ENCODE peak calls at places on chromosomes 16 and 17, in four cellular contexts. One of them, this sample, is unnamed.

GRCh38 chr17:40399185-40399584 is 18.5 kb downstream of the TOP2A start:
- DNase-seq in body of pancreas: no peak
- DNase-seq in CD8-positive, alpha-beta T cell: no peak
- DNase-seq in ascending aorta: no peak
- DNase-seq in this sample: peak

GRCh38 chr16:9258423-9259051 is 167.1 kb downstream of the HAPSTR1 start:
- DNase-seq in body of pancreas: peak
- DNase-seq in CD8-positive, alpha-beta T cell: no peak
- DNase-seq in ascending aorta: no peak
- DNase-seq in this sample: peak

GRCh38 chr17:27523712-27524111 is 67.5 kb downstream of the KSR1 start:
- DNase-seq in body of pancreas: peak
- DNase-seq in CD8-positive, alpha-beta T cell: no peak
- DNase-seq in ascending aorta: no peak
- DNase-seq in this sample: no peak

GRCh38 chr16:82867425-82867824 is 240.7 kb downstream of the CDH13 start:
- DNase-seq in body of pancreas: no peak
- DNase-seq in CD8-positive, alpha-beta T cell: no peak
- DNase-seq in ascending aorta: no peak
- DNase-seq in this sample: no peak

GRCh38 chr17:49565948-49566491 is 9.7 kb upstream of the NXPH3 start:
- DNase-seq in body of pancreas: peak
- DNase-seq in CD8-positive, alpha-beta T cell: no peak
- DNase-seq in ascending aorta: peak
- DNase-seq in this sample: peak

GRCh38 chr16:27222499-27223225 is 19.3 kb downstream of the KDM8 start:
- DNase-seq in body of pancreas: peak
- DNase-seq in CD8-positive, alpha-beta T cell: no peak
- DNase-seq in ascending aorta: no peak
- DNase-seq in this sample: peak

GRCh38 chr17:80125656-80126448 is 21.1 kb downstream of the EIF4A3 start:
- DNase-seq in body of pancreas: peak
- DNase-seq in CD8-positive, alpha-beta T cell: no peak
- DNase-seq in ascending aorta: no peak
- DNase-seq in this sample: peak

GRCh38 chr17:74245145-74245817 is 28.8 kb upstream of the DNAI2 start:
- DNase-seq in body of pancreas: no peak
- DNase-seq in CD8-positive, alpha-beta T cell: no peak
- DNase-seq in ascending aorta: no peak
- DNase-seq in this sample: no peak

GRCh38 chr16:30183236-30183960 is at the start of gene CORO1A:
- DNase-seq in body of pancreas: peak
- DNase-seq in CD8-positive, alpha-beta T cell: peak
- DNase-seq in ascending aorta: no peak
- DNase-seq in this sample: peak

GRCh38 chr16:30185141-30185682 is 1.8 kb downstream of the CORO1A start:
- DNase-seq in body of pancreas: no peak
- DNase-seq in CD8-positive, alpha-beta T cell: no peak
- DNase-seq in ascending aorta: no peak
- DNase-seq in this sample: no peak

GRCh38 chr16:30183961-30184429 is 593 bp downstream of the CORO1A start:
- DNase-seq in body of pancreas: peak
- DNase-seq in CD8-positive, alpha-beta T cell: peak
- DNase-seq in ascending aorta: no peak
- DNase-seq in this sample: no peak

GRCh38 chr16:30185683-30186421 is 2.5 kb downstream of the CORO1A start:
- DNase-seq in body of pancreas: peak
- DNase-seq in CD8-positive, alpha-beta T cell: peak
- DNase-seq in ascending aorta: no peak
- DNase-seq in this sample: no peak

DNA sequence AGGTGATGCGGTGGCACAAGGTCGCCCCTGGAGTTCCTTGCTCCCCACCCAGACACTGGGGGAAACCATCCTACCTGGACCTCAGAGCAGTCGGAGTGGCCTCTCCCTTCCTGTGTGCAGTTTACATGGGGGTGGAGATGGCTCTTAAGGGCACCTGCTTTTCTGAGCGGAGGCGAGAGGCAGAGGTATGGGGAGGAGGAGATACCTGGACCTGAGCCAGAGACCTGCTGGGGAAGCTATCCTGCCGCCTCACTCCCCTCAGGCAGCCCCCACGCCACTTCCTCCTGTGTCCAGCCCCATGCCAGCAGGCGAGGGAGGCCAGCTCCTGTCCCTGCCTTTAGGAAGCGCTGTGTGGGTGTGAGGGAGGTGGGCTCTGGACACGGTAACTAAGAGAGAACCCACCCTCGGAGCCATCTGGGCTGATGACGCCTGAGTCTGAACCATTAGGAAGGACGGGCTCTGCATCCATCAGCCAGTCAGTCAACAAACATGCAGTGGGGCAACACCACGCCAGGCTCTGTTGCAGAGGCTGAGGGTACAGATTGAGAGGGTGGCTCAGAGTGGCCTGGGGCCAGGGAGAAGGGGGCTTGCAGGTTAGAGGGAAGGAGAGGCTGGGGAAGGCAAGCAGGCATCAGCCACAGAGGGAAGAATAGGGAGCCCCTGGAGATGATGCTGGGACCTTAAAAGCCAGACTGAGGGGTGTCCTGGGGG is 1.2 kb downstream of the CORO1A start:
- DNase-seq in body of pancreas: peak
- DNase-seq in CD8-positive, alpha-beta T cell: peak
- DNase-seq in ascending aorta: no peak
- DNase-seq in this sample: no peak
- H3K27ac ChIP-seq in body of pancreas: peak
- H3K27ac ChIP-seq in CD8-positive, alpha-beta T cell: peak
- H3K27ac ChIP-seq in ascending aorta: no peak
- H3K27ac ChIP-seq in this sample: no peak

GRCh38 chr16:930076-930475 is 40.7 kb downstream of the LMF1 start:
- DNase-seq in body of pancreas: no peak
- DNase-seq in CD8-positive, alpha-beta T cell: no peak
- DNase-seq in ascending aorta: no peak
- DNase-seq in this sample: no peak
- H3K27ac ChIP-seq in body of pancreas: no peak
- H3K27ac ChIP-seq in CD8-positive, alpha-beta T cell: no peak
- H3K27ac ChIP-seq in ascending aorta: no peak
- H3K27ac ChIP-seq in this sample: no peak

GRCh38 chr17:72714357-72714966 is 378.0 kb downstream of the SLC39A11 start:
- DNase-seq in body of pancreas: no peak
- DNase-seq in CD8-positive, alpha-beta T cell: no peak
- DNase-seq in ascending aorta: no peak
- DNase-seq in this sample: no peak

GRCh38 chr17:72713701-72714100 is 378.8 kb downstream of the SLC39A11 start:
- DNase-seq in body of pancreas: no peak
- DNase-seq in CD8-positive, alpha-beta T cell: no peak
- DNase-seq in ascending aorta: no peak
- DNase-seq in this sample: no peak

GRCh38 chr17:72710834-72711233 is 381.7 kb downstream of the SLC39A11 start:
- DNase-seq in body of pancreas: no peak
- DNase-seq in CD8-positive, alpha-beta T cell: no peak
- DNase-seq in ascending aorta: no peak
- DNase-seq in this sample: no peak

GRCh38 chr17:72710185-72710584 is 382.3 kb downstream of the SLC39A11 start:
- DNase-seq in body of pancreas: no peak
- DNase-seq in CD8-positive, alpha-beta T cell: no peak
- DNase-seq in ascending aorta: no peak
- DNase-seq in this sample: no peak

GRCh38 chr17:72711531-72712310 is 380.8 kb downstream of the SLC39A11 start:
- DNase-seq in body of pancreas: no peak
- DNase-seq in CD8-positive, alpha-beta T cell: no peak
- DNase-seq in ascending aorta: no peak
- DNase-seq in this sample: no peak
- H3K27ac ChIP-seq in body of pancreas: no peak
- H3K27ac ChIP-seq in CD8-positive, alpha-beta T cell: no peak
- H3K27ac ChIP-seq in ascending aorta: no peak
- H3K27ac ChIP-seq in this sample: no peak

DNA sequence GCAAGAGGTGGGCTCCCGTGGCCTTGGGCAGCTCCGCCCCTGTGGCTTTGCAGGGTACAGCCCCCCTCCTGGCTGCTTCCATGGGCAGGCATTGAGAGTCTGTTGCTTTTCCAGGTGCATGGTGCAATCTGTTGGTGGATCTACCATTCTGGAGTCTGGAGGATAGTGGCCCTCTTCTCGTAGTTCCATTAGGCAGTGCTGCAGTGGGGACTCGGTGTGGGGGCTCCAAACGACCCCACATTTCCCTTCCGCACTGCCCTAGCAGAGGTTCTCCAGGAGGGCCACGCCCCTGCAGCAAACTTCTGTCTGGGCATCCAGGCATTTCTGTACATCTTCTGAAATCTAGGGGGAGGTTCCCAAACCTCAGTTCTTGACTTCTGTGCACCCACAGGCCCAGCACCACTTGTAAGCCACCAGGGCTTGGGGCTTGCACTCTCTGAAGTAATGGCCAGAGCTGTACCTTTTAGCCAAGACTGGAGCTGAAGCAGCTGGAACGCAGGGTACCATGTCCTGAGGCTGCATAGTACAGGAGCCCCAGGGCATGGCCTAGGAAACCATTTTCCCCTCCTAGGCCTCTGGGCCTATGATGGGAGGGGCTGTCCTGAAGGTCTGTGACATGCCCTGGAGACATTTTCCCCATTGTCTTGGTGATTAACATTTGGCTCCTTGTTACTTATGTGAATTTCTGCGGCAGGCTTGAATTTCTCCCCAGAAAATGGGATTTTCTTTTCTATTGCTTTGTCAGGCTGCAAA is 6.0 kb downstream of the PRKAR1A start:
- DNase-seq in body of pancreas: no peak
- DNase-seq in CD8-positive, alpha-beta T cell: no peak
- DNase-seq in ascending aorta: no peak
- DNase-seq in this sample: no peak
- H3K27ac ChIP-seq in body of pancreas: no peak
- H3K27ac ChIP-seq in CD8-positive, alpha-beta T cell: no peak
- H3K27ac ChIP-seq in ascending aorta: no peak
- H3K27ac ChIP-seq in this sample: no peak

GRCh38 chr16:65274576-65274975 is 152.7 kb upstream of the CDH11 start:
- DNase-seq in body of pancreas: no peak
- DNase-seq in CD8-positive, alpha-beta T cell: no peak
- DNase-seq in ascending aorta: no peak
- DNase-seq in this sample: no peak
- H3K27ac ChIP-seq in body of pancreas: no peak
- H3K27ac ChIP-seq in CD8-positive, alpha-beta T cell: no peak
- H3K27ac ChIP-seq in ascending aorta: no peak
- H3K27ac ChIP-seq in this sample: no peak

GRCh38 chr16:65522412-65522811 is 400.5 kb upstream of the CDH11 start:
- DNase-seq in body of pancreas: no peak
- DNase-seq in CD8-positive, alpha-beta T cell: no peak
- DNase-seq in ascending aorta: no peak
- DNase-seq in this sample: no peak
- H3K27ac ChIP-seq in body of pancreas: no peak
- H3K27ac ChIP-seq in CD8-positive, alpha-beta T cell: no peak
- H3K27ac ChIP-seq in ascending aorta: peak
- H3K27ac ChIP-seq in this sample: no peak

GRCh38 chr16:64238576-64238975 is 883.3 kb downstream of the CDH11 start:
- DNase-seq in body of pancreas: no peak
- DNase-seq in CD8-positive, alpha-beta T cell: no peak
- DNase-seq in ascending aorta: no peak
- DNase-seq in this sample: no peak

GRCh38 chr16:64240586-64240985 is 881.3 kb downstream of the CDH11 start:
- DNase-seq in body of pancreas: no peak
- DNase-seq in CD8-positive, alpha-beta T cell: no peak
- DNase-seq in ascending aorta: no peak
- DNase-seq in this sample: no peak

GRCh38 chr16:64242510-64242909 is 879.4 kb downstream of the CDH11 start:
- DNase-seq in body of pancreas: no peak
- DNase-seq in CD8-positive, alpha-beta T cell: no peak
- DNase-seq in ascending aorta: no peak
- DNase-seq in this sample: no peak
- H3K27ac ChIP-seq in body of pancreas: no peak
- H3K27ac ChIP-seq in CD8-positive, alpha-beta T cell: no peak
- H3K27ac ChIP-seq in ascending aorta: no peak
- H3K27ac ChIP-seq in this sample: no peak

DNA sequence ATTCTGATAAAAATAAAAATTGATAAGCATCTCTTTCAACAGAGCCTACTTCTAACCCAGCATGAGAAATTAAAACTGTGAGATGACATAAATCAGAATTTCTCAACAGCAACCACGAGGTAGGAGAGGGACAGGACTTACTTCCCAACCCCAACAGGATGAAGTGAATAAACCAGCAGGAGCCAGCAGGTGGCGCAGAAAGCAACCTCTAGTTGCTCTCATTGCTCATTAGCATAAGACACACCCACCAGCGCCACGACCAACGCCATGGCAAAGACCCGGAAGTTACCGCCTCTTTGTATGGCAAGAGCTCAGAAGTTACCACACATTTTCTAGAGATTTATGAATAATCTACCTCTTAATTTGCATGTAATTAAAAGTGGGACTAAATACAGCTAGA is 189.4 kb upstream of the CDH8 start:
- DNase-seq in body of pancreas: peak
- DNase-seq in CD8-positive, alpha-beta T cell: no peak
- DNase-seq in ascending aorta: no peak
- DNase-seq in this sample: peak
- H3K27ac ChIP-seq in body of pancreas: no peak
- H3K27ac ChIP-seq in CD8-positive, alpha-beta T cell: no peak
- H3K27ac ChIP-seq in ascending aorta: no peak
- H3K27ac ChIP-seq in this sample: no peak

DNA sequence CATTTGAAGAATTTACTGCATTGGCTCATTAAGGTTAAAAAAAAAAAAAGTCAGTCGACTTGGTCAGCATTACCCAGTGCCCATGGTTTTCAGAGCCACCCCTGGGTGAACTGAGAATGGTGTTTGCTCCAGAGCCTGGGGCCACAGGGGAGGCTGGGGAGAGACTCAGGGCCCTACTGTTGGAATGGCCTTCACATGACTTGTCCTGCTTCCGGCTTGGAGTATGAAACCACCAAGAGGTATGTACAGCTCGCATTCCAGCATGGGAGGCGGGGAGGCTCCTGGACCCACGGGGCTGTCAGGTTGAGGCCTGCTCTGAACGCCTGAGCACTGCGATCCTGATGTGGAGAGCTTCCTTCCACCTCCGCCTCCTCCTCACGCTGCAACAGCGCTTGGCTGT is 36.8 kb downstream of the MSI2 start:
- DNase-seq in body of pancreas: peak
- DNase-seq in CD8-positive, alpha-beta T cell: no peak
- DNase-seq in ascending aorta: no peak
- DNase-seq in this sample: no peak
- H3K27ac ChIP-seq in body of pancreas: peak
- H3K27ac ChIP-seq in CD8-positive, alpha-beta T cell: no peak
- H3K27ac ChIP-seq in ascending aorta: no peak
- H3K27ac ChIP-seq in this sample: no peak

This sample was measured in cardiac muscle cell.